ENCODE peak calls at places on chromosomes 16 and 17, in nine cellular contexts. P is lung; D is MM.1S; C is bronchial epithelial cell; M is CD8-positive, alpha-beta memory T cell; T is H7; R is IMR-90; O is tibial nerve; A is PC-3. N is an unnamed sample.

GRCh38 chr17:21464611-21465021 is 88.5 kb downstream of the KCNJ12 start:
- DNase-seq in P (no peak), D (no peak), C (no peak), M (no peak), T (peak; percentile 58), R (no peak), O (no peak), A (no peak), N (no peak)

GRCh38 chr17:17836250-17836817 is 452 bp downstream of the SREBF1 start:
- DNase-seq in P (peak; percentile 98), D (peak; percentile 97), C (peak; percentile 83), M (peak; percentile 98), T (peak; percentile 98), R (peak; percentile 92), O (peak; percentile 95), A (peak; percentile 100), N (peak; percentile 88)

GRCh38 chr16:5709889-5710288 is 612.3 kb upstream of the EEF2KMT start:
- DNase-seq in P (no peak), D (peak; percentile 36), C (no peak), M (no peak), T (peak; percentile 35), R (peak; percentile 0), O (no peak), A (no peak), N (peak; percentile 16)

GRCh38 chr16:12575288-12575687 is 228.4 kb downstream of the CPPED1 start:
- DNase-seq in P (no peak), D (no peak), C (no peak), M (no peak), T (no peak), R (no peak), O (no peak), A (no peak), N (no peak)

GRCh38 chr17:66985338-66985737 is 20.8 kb downstream of the CACNG4 start:
- DNase-seq in P (no peak), D (no peak), C (no peak), M (no peak), T (no peak), R (no peak), O (no peak), A (no peak), N (no peak)

GRCh38 chr16:65123846-65124513 is 2.1 kb upstream of the CDH11 start:
- DNase-seq in P (no peak), D (no peak), C (no peak), M (no peak), T (no peak), R (peak; percentile 19), O (no peak), A (no peak), N (no peak)

GRCh38 chr16:16166952-16167351 is 56.3 kb downstream of the ABCC6 start:
- DNase-seq in P (no peak), D (no peak), C (no peak), M (no peak), T (no peak), R (no peak), O (no peak), A (no peak), N (no peak)

GRCh38 chr16:47987136-47987535 is 168.7 kb downstream of the ABCC12 start:
- DNase-seq in P (no peak), D (no peak), C (peak; percentile 63), M (no peak), T (no peak), R (no peak), O (no peak), A (peak; percentile 55), N (no peak)

GRCh38 chr17:50241431-50241830 is 32.8 kb upstream of the TMEM92 start:
- DNase-seq in P (no peak), D (no peak), C (no peak), M (no peak), T (no peak), R (no peak), O (no peak), A (no peak), N (no peak)

GRCh38 chr16:9092282-9092962 is 978 bp downstream of the HAPSTR1 start:
- DNase-seq in P (peak; percentile 48), D (peak; percentile 31), C (no peak), M (peak; percentile 68), T (peak; percentile 77), R (no peak), O (peak; percentile 24), A (no peak), N (peak; percentile 44)

GRCh38 chr17:62898239-62898864 is 67.7 kb upstream of the TANC2 start:
- DNase-seq in P (no peak), D (no peak), C (no peak), M (no peak), T (no peak), R (no peak), O (no peak), A (no peak), N (peak; percentile 28)

GRCh38 chr17:46802831-46803230 is 15.7 kb downstream of the WNT3 start:
- DNase-seq in P (no peak), D (no peak), C (no peak), M (no peak), T (no peak), R (no peak), O (no peak), A (no peak), N (no peak)

DNA sequence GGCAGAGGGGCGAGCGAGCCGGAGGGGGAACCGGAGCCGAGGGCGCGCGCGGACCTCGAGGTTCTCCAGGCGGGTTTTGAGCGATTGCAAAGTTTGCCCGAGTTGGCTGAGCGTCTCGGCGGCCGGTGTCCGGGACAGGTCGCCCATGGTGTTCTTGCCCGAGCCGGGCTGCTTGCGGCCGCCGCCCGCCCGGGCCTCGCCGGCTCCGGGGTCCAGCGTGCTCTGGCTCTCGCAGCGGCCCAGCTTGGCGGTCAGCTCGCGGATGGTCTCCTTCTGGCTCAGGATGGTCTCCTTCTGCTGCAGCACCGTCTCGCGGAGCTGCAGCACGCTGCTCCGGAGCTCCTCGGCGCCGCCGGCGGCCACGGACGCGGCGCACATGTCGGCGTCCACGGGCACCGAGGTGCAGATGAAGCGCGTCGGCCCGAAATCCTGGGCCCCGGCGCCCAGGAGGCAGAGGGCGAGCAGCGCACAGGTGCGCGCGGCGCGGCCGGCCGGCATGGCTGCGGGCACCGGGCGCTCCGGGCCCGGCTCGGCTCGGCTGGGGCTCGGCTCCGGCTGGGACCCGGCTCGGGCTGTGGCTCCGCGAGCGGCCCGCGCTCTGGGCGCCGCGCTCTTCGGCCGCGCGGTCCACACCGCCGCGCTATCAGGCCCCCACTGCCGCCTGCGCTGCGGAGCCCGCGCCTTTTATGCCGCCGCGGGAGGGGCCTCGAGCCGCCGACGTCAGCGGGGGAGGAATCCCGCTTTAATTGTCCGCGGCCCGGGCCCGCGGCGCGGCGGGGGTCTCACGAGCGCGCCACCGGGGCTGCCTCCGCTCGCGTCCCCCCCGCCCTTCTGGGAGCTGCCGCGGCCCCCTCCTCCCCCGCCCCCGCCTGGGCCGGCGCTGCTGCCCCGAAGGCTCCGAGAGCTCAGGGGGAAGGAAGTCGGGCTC is at the start of gene NPTX1:
- DNase-seq in P (no peak), D (no peak), C (no peak), M (no peak), T (peak; percentile 90), R (no peak), O (no peak), A (peak; percentile 23), N (no peak)
- H3K27me3 ChIP-seq in P (peaks cover 16% of the 10 kb centered on the region), D (peaks cover 93% of the 10 kb centered on the region), C (peaks cover 54% of the 10 kb centered on the region), M (peaks cover 39% of the 10 kb centered on the region), T (peaks cover 94% of the 10 kb centered on the region), R (peaks cover 47% of the 10 kb centered on the region), O (peaks cover 83% of the 10 kb centered on the region), A (peaks cover 42% of the 10 kb centered on the region), N (peaks cover 49% of the 10 kb centered on the region)

GRCh38 chr16:72471317-72471716 is 299.4 kb upstream of the PMFBP1 start:
- DNase-seq in P (no peak), D (no peak), C (no peak), M (no peak), T (no peak), R (no peak), O (no peak), A (no peak), N (no peak)

GRCh38 chr16:72470541-72470940 is 298.6 kb upstream of the PMFBP1 start:
- DNase-seq in P (no peak), D (no peak), C (no peak), M (no peak), T (no peak), R (no peak), O (no peak), A (no peak), N (no peak)

GRCh38 chr16:72475688-72476087 is 303.7 kb upstream of the PMFBP1 start:
- DNase-seq in P (no peak), D (no peak), C (no peak), M (no peak), T (no peak), R (no peak), O (no peak), A (no peak), N (no peak)

GRCh38 chr16:72473631-72474030 is 301.7 kb upstream of the PMFBP1 start:
- DNase-seq in P (no peak), D (no peak), C (no peak), M (no peak), T (no peak), R (no peak), O (no peak), A (no peak), N (no peak)

GRCh38 chr16:72474511-72475123 is 302.7 kb upstream of the PMFBP1 start:
- DNase-seq in P (no peak), D (peak; percentile 45), C (peak; percentile 74), M (no peak), T (no peak), R (peak; percentile 78), O (no peak), A (peak; percentile 73), N (no peak)
- H3K36me3 ChIP-seq in P (no peaks in the 10 kb centered on the region), D (no peaks in the 10 kb centered on the region), C (no peaks in the 10 kb centered on the region), M (no peaks in the 10 kb centered on the region), T (no peaks in the 10 kb centered on the region), R (no peaks in the 10 kb centered on the region), O (no peaks in the 10 kb centered on the region), A (no peaks in the 10 kb centered on the region), N (no peaks in the 10 kb centered on the region)

GRCh38 chr17:48754500-48755261 is 26.1 kb upstream of the HOXB13 start:
- DNase-seq in P (no peak), D (no peak), C (no peak), M (no peak), T (peak; percentile 84), R (no peak), O (no peak), A (no peak), N (no peak)
- H3K27me3 ChIP-seq in P (peaks cover 14% of the 10 kb centered on the region), D (peaks cover 84% of the 10 kb centered on the region), C (peaks cover 61% of the 10 kb centered on the region), M (peaks cover 76% of the 10 kb centered on the region), T (peaks cover 92% of the 10 kb centered on the region), R (peaks cover 92% of the 10 kb centered on the region), O (peaks cover 100% of the 10 kb centered on the region), A (no peaks in the 10 kb centered on the region), N (no peaks in the 10 kb centered on the region)

GRCh38 chr16:31061126-31061812 is 12.8 kb downstream of the ZNF668 start:
- DNase-seq in P (no peak), D (no peak), C (no peak), M (no peak), T (peak; percentile 61), R (no peak), O (no peak), A (no peak), N (no peak)

GRCh38 chr16:31064882-31065461 is 9.1 kb downstream of the ZNF668 start:
- DNase-seq in P (peak; percentile 37), D (no peak), C (peak; percentile 84), M (no peak), T (peak; percentile 32), R (peak; percentile 97), O (peak; percentile 39), A (peak; percentile 24), N (peak; percentile 95)

GRCh38 chr16:31063495-31063842 is 10.6 kb downstream of the ZNF668 start:
- DNase-seq in P (no peak), D (no peak), C (no peak), M (no peak), T (peak; percentile 78), R (no peak), O (no peak), A (no peak), N (no peak)

GRCh38 chr16:31063843-31064611 is 10.0 kb downstream of the ZNF668 start:
- DNase-seq in P (no peak), D (no peak), C (no peak), M (no peak), T (peak; percentile 38), R (no peak), O (no peak), A (no peak), N (no peak)

GRCh38 chr16:31061813-31062440 is 12.1 kb downstream of the ZNF668 start:
- DNase-seq in P (no peak), D (no peak), C (no peak), M (no peak), T (peak; percentile 44), R (no peak), O (no peak), A (no peak), N (no peak)
- H3K36me3 ChIP-seq in P (peaks cover 13% of the 10 kb centered on the region), D (no peaks in the 10 kb centered on the region), C (peaks cover 14% of the 10 kb centered on the region), M (no peaks in the 10 kb centered on the region), T (no peaks in the 10 kb centered on the region), R (peaks cover 26% of the 10 kb centered on the region), O (peaks cover 55% of the 10 kb centered on the region), A (peaks cover 4% of the 10 kb centered on the region), N (peaks cover 77% of the 10 kb centered on the region)

N was measured in MG63.